ENCODE peak calls at places on chromosomes 13 and 19, in nine cellular contexts. F, B, L, O, S, K, P, U and Q are unnamed samples.

GRCh38 chr19:5880604-5881078 is 10.3 kb upstream of the FUT5 start:
- DNase-seq in L (no peak), O (no peak), S (no peak), F (peak), U (peak), B (peak), K (peak), P (no peak), Q (no peak)

GRCh38 chr13:59276436-59276835 is 887.3 kb downstream of the DIAPH3 start:
- DNase-seq in S (no peak), L (no peak), U (no peak), P (no peak), K (no peak), F (no peak), O (no peak), B (no peak), Q (no peak)

GRCh38 chr13:30496147-30496546 is 30.4 kb upstream of the HMGB1 start:
- DNase-seq in S (no peak), L (no peak), U (no peak), F (no peak), B (no peak), O (no peak), P (no peak), K (no peak), Q (no peak)

GRCh38 chr13:72125561-72125960 is 258.6 kb upstream of the DACH1 start:
- DNase-seq in U (no peak), S (no peak), F (no peak), B (no peak), O (no peak), L (no peak), K (no peak), P (no peak), Q (no peak)

GRCh38 chr13:106033634-106034033 is 501.8 kb downstream of the EFNB2 start:
- DNase-seq in O (no peak), K (peak), F (peak), B (no peak), P (no peak), U (peak), S (no peak), L (no peak), Q (no peak)

GRCh38 chr13:78015782-78016181 is 97.2 kb upstream of the EDNRB start:
- DNase-seq in K (no peak), L (no peak), O (no peak), F (no peak), B (no peak), S (no peak), P (no peak), U (no peak), Q (no peak)

GRCh38 chr19:5072115-5072514 is 103.2 kb downstream of the KDM4B start:
- DNase-seq in P (no peak), B (no peak), S (no peak), U (no peak), L (no peak), K (no peak), F (no peak), O (no peak), Q (no peak)

GRCh38 chr19:2446390-2446789 is 10.4 kb downstream of the LMNB2 start:
- DNase-seq in U (no peak), K (no peak), S (no peak), P (no peak), O (peak), B (no peak), F (no peak), L (no peak), Q (no peak)

GRCh38 chr19:19004144-19004543 is 29.2 kb downstream of the SUGP2 start:
- DNase-seq in L (no peak), B (no peak), U (no peak), P (no peak), S (no peak), O (no peak), K (no peak), F (no peak), Q (no peak)

GRCh38 chr13:46509981-46510380 is 43.0 kb upstream of the LRCH1 start:
- DNase-seq in K (no peak), O (no peak), U (no peak), F (no peak), S (no peak), L (no peak), P (no peak), B (no peak), Q (no peak)

GRCh38 chr13:114078501-114079451 is 53.6 kb downstream of the RASA3 start:
- DNase-seq in B (peak), P (peak), F (peak), K (peak), U (peak), S (peak), L (no peak), O (no peak), Q (peak)

GRCh38 chr13:110445183-110445582 is 116.3 kb downstream of the RAB20 start:
- DNase-seq in B (no peak), K (peak), U (peak), F (peak), O (peak), S (no peak), P (no peak), L (no peak), Q (peak)

GRCh38 chr13:112065867-112066623 is 904 bp upstream of the SOX1 start:
- DNase-seq in U (no peak), O (no peak), K (no peak), F (no peak), S (no peak), B (no peak), L (peak), P (no peak), Q (peak)

GRCh38 chr13:101309014-101309619 is 107.2 kb downstream of the NALCN start:
- DNase-seq in O (no peak), B (no peak), K (peak), P (no peak), F (peak), L (no peak), S (no peak), U (peak), Q (no peak)

GRCh38 chr19:7783991-7784421 is 21.0 kb downstream of the CLEC4M start:
- DNase-seq in L (peak), F (peak), U (peak), B (no peak), P (no peak), S (no peak), O (no peak), K (peak), Q (peak)

GRCh38 chr19:17605761-17606745 is 50.6 kb downstream of the COLGALT1 start:
- DNase-seq in K (peak), B (peak), P (peak), L (peak), F (peak), U (peak), S (peak), O (peak), Q (peak)

GRCh38 chr13:79405501-79405830 is 589 bp downstream of the RBM26 start:
- DNase-seq in L (peak), F (peak), B (no peak), U (no peak), O (no peak), K (no peak), S (no peak), P (no peak), Q (peak)

GRCh38 chr13:75299206-75299605 is 182.8 kb downstream of the TBC1D4 start:
- DNase-seq in O (no peak), B (no peak), U (no peak), P (no peak), F (no peak), L (no peak), S (no peak), K (no peak), Q (no peak)

GRCh38 chr13:102299366-102299765 is 102.5 kb downstream of the FGF14 start:
- DNase-seq in K (no peak), O (no peak), F (no peak), U (no peak), P (no peak), S (no peak), B (no peak), L (no peak), Q (no peak)

GRCh38 chr19:18266863-18267686 is 7.2 kb downstream of the IQCN start:
- DNase-seq in L (no peak), F (no peak), U (no peak), K (no peak), B (no peak), O (no peak), S (no peak), P (no peak), Q (no peak)

GRCh38 chr13:106555631-106556328 is 12.2 kb downstream of the ARGLU1 start:
- DNase-seq in U (peak), L (no peak), S (no peak), F (no peak), K (peak), O (no peak), P (no peak), B (no peak), Q (no peak)

GRCh38 chr13:105565328-105565727 is 970.1 kb downstream of the EFNB2 start:
- DNase-seq in O (no peak), K (peak), U (no peak), F (no peak), S (no peak), L (no peak), B (no peak), P (no peak), Q (no peak)

GRCh38 chr19:10209305-10209704 is 14.6 kb upstream of the DNMT1 start:
- DNase-seq in S (no peak), F (no peak), U (no peak), K (peak), O (no peak), L (no peak), P (no peak), B (no peak), Q (no peak)

GRCh38 chr19:10122066-10122465 is 2.4 kb upstream of the EIF3G start:
- DNase-seq in L (no peak), S (no peak), O (no peak), U (peak), B (no peak), F (no peak), P (no peak), K (peak), Q (no peak)

GRCh38 chr19:52296400-52296772 is 583 bp upstream of the ZNF480 start:
- DNase-seq in K (no peak), S (no peak), B (no peak), P (no peak), U (no peak), F (no peak), O (no peak), L (no peak), Q (no peak)

GRCh38 chr13:42899266-42899665 is 92.8 kb downstream of the EPSTI1 start:
- DNase-seq in B (no peak), U (no peak), P (no peak), O (peak), K (no peak), S (no peak), F (no peak), L (no peak), Q (no peak)

GRCh38 chr13:44903596-44903995 is 85.7 kb downstream of the NUFIP1 start:
- DNase-seq in P (no peak), S (peak), K (peak), U (peak), O (no peak), F (no peak), B (peak), L (no peak), Q (peak)

GRCh38 chr19:4713384-4713951 is 10.2 kb downstream of the DPP9 start:
- DNase-seq in O (no peak), B (peak), U (peak), L (no peak), K (peak), P (no peak), S (no peak), F (peak), Q (peak)

GRCh38 chr19:40246292-40247073 is 20.0 kb upstream of the CCNP start:
- DNase-seq in K (no peak), P (no peak), O (no peak), S (peak), L (no peak), B (no peak), U (no peak), F (no peak), Q (no peak)

GRCh38 chr13:33665776-33666175 is 152.2 kb upstream of the RFC3 start:
- DNase-seq in L (no peak), K (no peak), O (no peak), P (no peak), S (no peak), B (no peak), F (no peak), U (no peak), Q (no peak)

GRCh38 chr13:94996445-94996844 is 284.1 kb upstream of the SOX21 start:
- DNase-seq in K (no peak), S (no peak), B (no peak), L (no peak), U (no peak), O (no peak), F (no peak), P (no peak), Q (no peak)

GRCh38 chr13:107216046-107216715 is 648.2 kb upstream of the ARGLU1 start:
- DNase-seq in F (peak), O (no peak), S (no peak), P (no peak), B (no peak), L (no peak), U (no peak), K (no peak), Q (no peak)

DNA sequence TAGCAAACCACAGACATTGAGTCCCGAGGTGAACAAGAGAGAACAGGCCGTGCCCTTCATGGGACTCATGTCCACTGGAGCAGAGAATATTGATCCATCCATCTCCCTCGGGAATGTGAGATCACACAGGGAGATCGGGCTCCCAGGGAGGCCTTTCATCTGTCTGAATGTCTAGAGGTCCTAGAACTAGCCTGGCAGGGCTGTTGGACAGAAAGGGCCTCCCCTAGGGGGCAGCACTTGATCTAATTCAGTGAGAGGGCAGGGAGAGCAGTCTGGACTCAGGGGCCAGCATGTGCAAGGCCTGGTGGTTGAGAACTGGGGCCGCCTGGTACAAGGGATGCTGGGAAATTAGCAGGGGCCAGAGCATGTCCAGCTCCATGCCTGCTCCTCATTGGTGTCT is 4.3 kb downstream of the RUVBL2 start:
- DNase-seq in L (peak), B (peak), S (peak), K (peak), O (peak), F (peak), P (no peak), U (peak), Q (no peak)
- TF ChIP-seq CTCF in L (peak), B (peak), S (peak), K (peak), O (peak), F (peak), P (no peak), U (peak), Q (no peak)

GRCh38 chr13:35824825-35825224 is 306.4 kb downstream of the DCLK1 start:
- DNase-seq in U (no peak), F (no peak), L (no peak), P (no peak), O (no peak), S (no peak), B (no peak), K (no peak), Q (no peak)

GRCh38 chr13:35830850-35831450 is 300.2 kb downstream of the DCLK1 start:
- DNase-seq in B (no peak), S (no peak), F (no peak), O (no peak), K (no peak), U (no peak), L (no peak), P (no peak), Q (no peak)

GRCh38 chr13:35824395-35824794 is 306.8 kb downstream of the DCLK1 start:
- DNase-seq in F (no peak), B (no peak), U (no peak), S (no peak), K (no peak), P (no peak), L (no peak), O (no peak), Q (no peak)

GRCh38 chr13:35822666-35823065 is 308.5 kb downstream of the DCLK1 start:
- DNase-seq in P (no peak), K (no peak), U (no peak), L (no peak), F (no peak), O (no peak), S (no peak), B (no peak), Q (no peak)

DNA sequence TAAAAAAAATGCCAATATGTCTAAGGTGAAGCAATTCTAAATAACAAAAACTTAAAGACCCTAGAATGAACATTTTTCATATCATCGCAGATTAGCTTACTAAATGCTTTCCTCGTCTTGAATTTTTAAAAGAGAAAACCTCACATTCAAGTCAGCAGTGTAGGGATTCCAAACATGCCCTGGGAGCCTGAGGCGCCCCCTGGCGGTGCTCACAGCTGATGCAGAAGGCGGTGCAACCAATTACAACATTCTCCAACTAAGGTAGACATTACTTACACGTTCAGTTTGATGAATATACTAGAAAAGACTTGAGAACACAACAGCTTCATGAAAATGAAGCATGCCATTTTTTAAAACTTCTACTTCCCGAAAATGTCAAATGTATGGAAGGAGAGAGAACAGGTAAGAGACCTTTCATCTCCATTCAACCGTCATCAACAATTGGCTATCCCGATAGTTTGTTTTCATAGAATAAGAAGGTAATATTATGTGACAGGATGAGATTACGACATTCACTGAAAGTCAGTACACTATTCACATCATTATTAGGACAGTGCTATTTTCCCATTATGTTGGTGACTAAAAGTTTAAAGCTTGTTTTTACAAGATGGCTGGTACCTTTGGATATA is 304.4 kb downstream of the DCLK1 start:
- DNase-seq in O (peak), P (no peak), B (no peak), K (no peak), F (no peak), U (no peak), L (peak), S (no peak), Q (no peak)
- TF ChIP-seq CTCF in O (peak), P (no peak), B (no peak), K (no peak), F (no peak), U (peak), L (peak), S (no peak), Q (no peak)

GRCh38 chr13:89930861-89931260 is 1416.6 kb upstream of the MIR17HG start:
- DNase-seq in U (no peak), K (no peak), B (no peak), P (no peak), S (no peak), O (no peak), L (no peak), F (no peak), Q (no peak)

GRCh38 chr13:89923052-89923451 is 1424.4 kb upstream of the MIR17HG start:
- DNase-seq in F (no peak), B (no peak), P (no peak), O (no peak), S (no peak), L (no peak), U (no peak), K (peak), Q (no peak)

GRCh38 chr13:89920461-89920860 is 1427.0 kb upstream of the MIR17HG start:
- DNase-seq in U (no peak), F (no peak), K (no peak), L (no peak), B (no peak), P (no peak), O (no peak), S (no peak), Q (no peak)

GRCh38 chr13:89923731-89924130 is 1423.8 kb upstream of the MIR17HG start:
- DNase-seq in L (no peak), K (peak), S (no peak), O (no peak), U (peak), P (no peak), F (peak), B (no peak), Q (no peak)

DNA sequence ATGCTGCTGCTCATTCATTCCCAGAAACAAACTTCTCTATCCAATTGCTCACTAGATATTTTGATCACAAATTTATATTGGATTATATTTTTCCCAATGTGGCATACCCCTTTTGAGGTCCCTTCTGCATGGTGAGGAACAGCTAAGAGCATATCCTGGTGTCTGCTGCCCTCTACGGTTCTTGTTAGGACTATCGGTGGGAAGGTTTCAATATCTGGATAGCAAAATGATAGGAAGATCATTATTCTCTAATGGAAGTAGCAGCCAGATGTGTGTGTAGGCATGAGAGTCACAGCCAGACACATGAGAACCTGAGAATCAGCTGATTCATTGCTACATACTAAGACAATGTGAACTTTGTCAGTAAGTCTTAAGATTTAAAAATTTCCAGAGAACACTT is 1422.4 kb upstream of the MIR17HG start:
- DNase-seq in P (no peak), K (peak), S (no peak), B (no peak), F (peak), O (peak), U (peak), L (no peak), Q (no peak)
- TF ChIP-seq CTCF in P (no peak), K (no peak), S (peak), B (no peak), F (peak), O (peak), U (peak), L (peak), Q (no peak)

DNA sequence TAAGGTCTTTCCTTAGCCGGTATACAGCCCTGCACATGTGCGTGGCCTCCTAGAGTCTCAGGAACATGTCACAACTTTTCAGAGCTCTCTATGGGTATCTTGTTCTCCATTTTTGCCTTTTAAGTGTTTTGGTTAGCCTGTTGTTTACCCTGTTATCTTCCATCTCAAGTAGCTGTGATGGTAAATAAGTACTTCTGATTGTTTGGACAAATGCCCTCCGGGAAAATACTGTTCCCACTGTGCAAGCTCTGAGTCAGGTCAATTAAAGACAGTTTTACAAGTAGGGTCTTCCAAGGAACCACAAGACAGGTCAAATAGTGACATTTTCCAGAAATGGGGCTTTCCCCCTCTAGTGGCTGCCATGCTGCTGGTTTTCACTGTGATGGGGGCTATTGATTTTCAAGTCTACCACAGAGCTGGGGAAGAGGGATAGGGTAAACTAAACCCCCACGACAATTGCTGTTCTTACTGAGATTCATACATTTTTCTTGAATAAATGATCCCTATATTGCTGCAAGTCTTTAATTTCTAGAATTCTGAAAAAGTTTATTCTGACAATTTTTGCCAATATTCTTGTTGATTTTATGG is 109.5 kb downstream of the TM9SF2 start:
- DNase-seq in K (no peak), U (no peak), L (peak), B (no peak), P (no peak), S (no peak), F (no peak), O (no peak), Q (no peak)
- TF ChIP-seq CTCF in K (peak), U (peak), L (peak), B (no peak), P (no peak), S (no peak), F (no peak), O (no peak), Q (no peak)

GRCh38 chr13:20351279-20352022 is 119.3 kb upstream of the GJB6 start:
- DNase-seq in O (no peak), F (peak), U (peak), K (peak), B (no peak), P (no peak), L (no peak), S (no peak), Q (no peak)
- TF ChIP-seq CTCF in O (no peak), F (no peak), U (no peak), K (no peak), B (no peak), P (no peak), L (no peak), S (no peak), Q (no peak)